ENCODE peak calls at places on chromosomes 13 and 19, in ten cellular contexts. I is mesothelial cell of epicardium; K is heart right ventricle; T is nephron progenitor cell; N is activated naive CD4-positive, alpha-beta T cell treated with anti-CD3 and anti-CD28 coated beads, Interleukin-2, amount 10 ng/mL, durations not matched to agents 7 days and 5 days; E is GM04504; Z is Panc1; D is SHP77; J is AG08396; S is heart left ventricle. A is an unnamed sample.

GRCh38 chr19:44951179-44952159 is 3.7 kb upstream of the CLPTM1 start:
- DNase-seq in I (peak; percentile 57), K (peak; percentile 30), T (peak; percentile 69), N (peak; percentile 73), E (peak; percentile 58), Z (no peak), D (peak; percentile 67), J (peak; percentile 77), S (peak; percentile 63), A (peak; percentile 46)

GRCh38 chr13:96821381-96821780 is 172.9 kb downstream of the OXGR1 start:
- DNase-seq in I (no peak), K (no peak), T (no peak), N (no peak), E (no peak), Z (no peak), D (no peak), J (no peak), S (no peak), A (no peak)

GRCh38 chr13:46963874-46964273 is 67.0 kb upstream of the HTR2A start:
- DNase-seq in I (no peak), K (no peak), T (no peak), N (no peak), E (no peak), Z (no peak), D (no peak), J (no peak), S (no peak), A (no peak)

GRCh38 chr13:37202264-37202663 is 96.8 kb upstream of the CSNK1A1L start:
- DNase-seq in I (no peak), K (no peak), T (no peak), N (no peak), E (no peak), Z (no peak), D (no peak), J (peak; percentile 8), S (no peak), A (no peak)

GRCh38 chr13:55230570-55230908 is 1910.2 kb upstream of the PRR20A start:
- DNase-seq in I (no peak), K (no peak), T (no peak), N (no peak), E (no peak), Z (no peak), D (no peak), J (no peak), S (no peak), A (no peak)

GRCh38 chr13:34578471-34578870 is 363.6 kb upstream of the NBEA start:
- DNase-seq in I (no peak), K (no peak), T (no peak), N (no peak), E (no peak), Z (no peak), D (no peak), J (no peak), S (no peak), A (no peak)

GRCh38 chr19:4444765-4445741 is 12.5 kb downstream of the UBXN6 start:
- DNase-seq in I (no peak), K (no peak), T (peak; percentile 40), N (no peak), E (no peak), Z (no peak), D (no peak), J (no peak), S (no peak), A (no peak)

GRCh38 chr13:39766464-39767167 is 111.2 kb downstream of the COG6 start:
- DNase-seq in I (no peak), K (no peak), T (no peak), N (no peak), E (no peak), Z (no peak), D (no peak), J (no peak), S (no peak), A (no peak)

GRCh38 chr19:13172335-13173128 is 22.3 kb downstream of the IER2 start:
- DNase-seq in I (peak; percentile 59), K (peak; percentile 78), T (no peak), N (peak; percentile 67), E (peak; percentile 79), Z (no peak), D (peak; percentile 34), J (peak; percentile 83), S (peak; percentile 75), A (peak; percentile 54)

GRCh38 chr13:28719656-28720055 is 886 bp upstream of the SLC46A3 start:
- DNase-seq in I (no peak), K (no peak), T (no peak), N (no peak), E (no peak), Z (no peak), D (no peak), J (peak; percentile 54), S (no peak), A (no peak)

GRCh38 chr19:52665529-52665928 is 27.4 kb upstream of the ZNF83 start:
- DNase-seq in I (no peak), K (no peak), T (no peak), N (no peak), E (no peak), Z (peak; percentile 17), D (no peak), J (no peak), S (no peak), A (no peak)

GRCh38 chr13:42001580-42001979 is 40.7 kb upstream of the VWA8 start:
- DNase-seq in I (peak; percentile 41), K (no peak), T (peak; percentile 9), N (no peak), E (peak; percentile 48), Z (no peak), D (no peak), J (peak; percentile 63), S (no peak), A (no peak)

GRCh38 chr19:54271106-54271505 is 9.8 kb downstream of the LILRB2 start:
- DNase-seq in I (no peak), K (no peak), T (no peak), N (no peak), E (no peak), Z (no peak), D (no peak), J (no peak), S (peak; percentile 43), A (no peak)

A was measured in GDM1.